ENCODE peak calls at places on chromosome 21, in seven cellular contexts. X is left ventricle myocardium inferior, A is upper lobe of right lung, E is neural progenitor cell, O is keratinocyte, F is breast epithelium, Y is tibial nerve. B is an unnamed sample.
A peak's percentile ranks its signal among the peaks of the same experiment; 100 is the strongest.

GRCh38 chr21:40512590-40512989 is 334.4 kb downstream of the DSCAM start:
- DNase-seq in X (no peak), A (no peak), E (peak; percentile 16), O (no peak), F (no peak), Y (no peak), B (no peak)

GRCh38 chr21:28771790-28772501 is 220.7 kb downstream of the LTN1 start:
- DNase-seq in X (no peak), A (no peak), E (no peak), O (no peak), F (no peak), Y (no peak), B (no peak)

GRCh38 chr21:37891953-37892352 is 24.3 kb downstream of the KCNJ6 start:
- DNase-seq in X (no peak), A (no peak), E (no peak), O (no peak), F (no peak), Y (no peak), B (no peak)

GRCh38 chr21:14850394-14850793 is 214.4 kb downstream of the NRIP1 start:
- DNase-seq in X (no peak), A (no peak), E (no peak), O (no peak), F (no peak), Y (no peak), B (no peak)

GRCh38 chr21:37450385-37451044 is 83.9 kb downstream of the DYRK1A start:
- DNase-seq in X (no peak), A (no peak), E (no peak), O (no peak), F (no peak), Y (no peak), B (no peak)

GRCh38 chr21:21897275-21897883 is 899.2 kb downstream of the NCAM2 start:
- DNase-seq in X (no peak), A (no peak), E (no peak), O (no peak), F (no peak), Y (no peak), B (no peak)

GRCh38 chr21:43639470-43640178 is 19.7 kb downstream of the HSF2BP start:
- DNase-seq in X (no peak), A (no peak), E (no peak), O (peak; percentile 35), F (no peak), Y (no peak), B (no peak)

GRCh38 chr21:31560479-31560878 is 99.0 kb upstream of the SOD1 start:
- DNase-seq in X (no peak), A (peak; percentile 23), E (no peak), O (no peak), F (no peak), Y (no peak), B (no peak)

GRCh38 chr21:41890355-41890754 is 11.2 kb upstream of the PRDM15 start:
- DNase-seq in X (no peak), A (no peak), E (no peak), O (no peak), F (no peak), Y (no peak), B (no peak)

GRCh38 chr21:15986277-15986676 is 256.5 kb downstream of the USP25 start:
- DNase-seq in X (no peak), A (no peak), E (no peak), O (no peak), F (no peak), Y (no peak), B (no peak)

GRCh38 chr21:42980959-42981523 is 6.7 kb downstream of the PKNOX1 start:
- DNase-seq in X (no peak), A (no peak), E (no peak), O (no peak), F (no peak), Y (no peak), B (no peak)

GRCh38 chr21:44556879-44557278 is 1.7 kb downstream of the KRTAP10-3 start:
- DNase-seq in X (no peak), A (no peak), E (no peak), O (no peak), F (no peak), Y (no peak), B (no peak)

GRCh38 chr21:37535130-37535529 is 168.6 kb downstream of the DYRK1A start:
- DNase-seq in X (no peak), A (no peak), E (no peak), O (no peak), F (no peak), Y (no peak), B (no peak)

GRCh38 chr21:27426196-27426595 is 459.3 kb upstream of the ADAMTS5 start:
- DNase-seq in X (no peak), A (no peak), E (no peak), O (no peak), F (no peak), Y (no peak), B (no peak)

GRCh38 chr21:42081931-42082381 is 10.8 kb downstream of the UMODL1 start:
- DNase-seq in X (no peak), A (no peak), E (no peak), O (no peak), F (no peak), Y (no peak), B (no peak)

GRCh38 chr21:31334648-31335121 is 9.4 kb downstream of the TIAM1 start:
- DNase-seq in X (no peak), A (no peak), E (no peak), O (no peak), F (no peak), Y (no peak), B (no peak)

GRCh38 chr21:44432841-44433790 is 22.2 kb upstream of the LRRC3 start:
- DNase-seq in X (peak; percentile 3), A (peak; percentile 58), E (no peak), O (no peak), F (no peak), Y (no peak), B (no peak)

GRCh38 chr21:39582749-39583148 is 30.0 kb upstream of the B3GALT5 start:
- DNase-seq in X (no peak), A (no peak), E (no peak), O (no peak), F (no peak), Y (no peak), B (no peak)

GRCh38 chr21:37575536-37576083 is 209.0 kb downstream of the DYRK1A start:
- DNase-seq in X (no peak), A (no peak), E (no peak), O (no peak), F (no peak), Y (no peak), B (no peak)

GRCh38 chr21:38136201-38136600 is 120.6 kb upstream of the KCNJ15 start:
- DNase-seq in X (no peak), A (no peak), E (no peak), O (no peak), F (no peak), Y (no peak), B (no peak)

GRCh38 chr21:38303300-38303699 is 46.5 kb downstream of the KCNJ15 start:
- DNase-seq in X (no peak), A (no peak), E (no peak), O (no peak), F (no peak), Y (peak; percentile 35), B (peak; percentile 85)

GRCh38 chr21:34243562-34243961 is 120.2 kb upstream of the KCNE2 start:
- DNase-seq in X (no peak), A (no peak), E (peak; percentile 27), O (no peak), F (no peak), Y (no peak), B (no peak)
- TF ChIP-seq CTCF in X (peak; percentile 45), A (peak; percentile 45), E (peak; percentile 59), O (peak; percentile 64), F (peak; percentile 27), Y (peak; percentile 22), B (peak; percentile 43)

GRCh38 chr21:46054031-46054430 is 43.9 kb upstream of the COL6A2 start:
- DNase-seq in X (no peak), A (no peak), E (no peak), O (no peak), F (no peak), Y (no peak), B (peak; percentile 56)

GRCh38 chr21:46054447-46054846 is 43.5 kb upstream of the COL6A2 start:
- DNase-seq in X (no peak), A (no peak), E (peak; percentile 57), O (no peak), F (no peak), Y (no peak), B (peak; percentile 58)

GRCh38 chr21:46056450-46056903 is 41.4 kb upstream of the COL6A2 start:
- DNase-seq in X (peak; percentile 87), A (peak; percentile 71), E (no peak), O (no peak), F (peak; percentile 69), Y (peak; percentile 58), B (peak; percentile 85)

GRCh38 chr21:46057111-46057709 is 40.7 kb upstream of the COL6A2 start:
- DNase-seq in X (no peak), A (peak; percentile 61), E (no peak), O (no peak), F (no peak), Y (no peak), B (peak; percentile 52)

GRCh38 chr21:46055863-46056281 is 42.0 kb upstream of the COL6A2 start:
- DNase-seq in X (no peak), A (peak; percentile 62), E (no peak), O (no peak), F (no peak), Y (no peak), B (peak; percentile 61)
- H3K4me1 ChIP-seq in X (peaks cover 41% of the 10 kb centered on the region), A (peaks cover 26% of the 10 kb centered on the region), E (no peaks in the 10 kb centered on the region), O (peaks cover 6% of the 10 kb centered on the region), F (no peaks in the 10 kb centered on the region), Y (no peaks in the 10 kb centered on the region), B (no peaks in the 10 kb centered on the region)

GRCh38 chr21:18249542-18250152 is 5.0 kb downstream of the CHODL start:
- DNase-seq in X (no peak), A (no peak), E (peak; percentile 43), O (no peak), F (no peak), Y (no peak), B (no peak)
- TF ChIP-seq CTCF in X (no peak), A (no peak), E (peak; percentile 63), O (peak; percentile 7), F (no peak), Y (no peak), B (no peak)

GRCh38 chr21:35566874-35567273 is 493.5 kb downstream of the SETD4 start:
- DNase-seq in X (no peak), A (no peak), E (no peak), O (no peak), F (no peak), Y (no peak), B (no peak)

GRCh38 chr21:35562876-35563275 is 497.4 kb downstream of the SETD4 start:
- DNase-seq in X (no peak), A (no peak), E (no peak), O (no peak), F (no peak), Y (no peak), B (no peak)

GRCh38 chr21:35563885-35564451 is 496.4 kb downstream of the SETD4 start:
- DNase-seq in X (peak; percentile 66), A (no peak), E (no peak), O (no peak), F (no peak), Y (peak; percentile 14), B (peak; percentile 63)

GRCh38 chr21:35561076-35561475 is 499.2 kb downstream of the SETD4 start:
- DNase-seq in X (no peak), A (no peak), E (no peak), O (no peak), F (no peak), Y (no peak), B (no peak)

DNA sequence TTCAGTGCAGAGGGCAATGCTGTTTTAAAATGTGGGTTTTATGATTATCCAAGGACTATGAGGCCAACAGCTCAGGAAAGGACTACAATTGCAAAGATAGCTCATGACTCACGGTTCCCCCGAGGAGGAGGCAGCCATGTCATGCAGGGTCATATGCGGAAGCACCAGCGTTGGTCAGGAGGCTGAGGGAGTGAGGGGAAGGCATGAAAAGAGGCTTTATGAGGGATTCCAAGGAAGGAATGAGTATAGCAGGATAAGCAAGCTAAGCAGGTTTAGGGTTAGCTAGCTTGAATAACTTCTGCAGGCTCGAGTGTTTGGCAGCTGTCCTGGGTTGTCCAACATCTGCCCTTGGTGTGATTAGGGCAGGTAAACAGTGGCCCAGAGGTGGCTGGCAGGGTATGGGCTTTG is 495.1 kb downstream of the SETD4 start:
- DNase-seq in X (no peak), A (no peak), E (no peak), O (no peak), F (peak; percentile 39), Y (no peak), B (no peak)
- H3K4me1 ChIP-seq in X (peaks cover 10% of the 10 kb centered on the region), A (peaks cover 8% of the 10 kb centered on the region), E (no peaks in the 10 kb centered on the region), O (no peaks in the 10 kb centered on the region), F (no peaks in the 10 kb centered on the region), Y (no peaks in the 10 kb centered on the region), B (no peaks in the 10 kb centered on the region)

B was measured in right atrium auricular region.